ENCODE peak calls at places on chromosomes 12 and 14, in seven cellular contexts. V is CD8-positive, alpha-beta memory T cell; F is NCI-H1105 treated with DMSO at 0.1 percent for 48 hours; N is AG10803; X is NCI-H2081; P is GM18507; A is HTR-8/SVneo. R is an unnamed sample.

GRCh38 chr12:109962388-109962787 is 33.8 kb downstream of the GIT2 start:
- DNase-seq in V (no peak), F (no peak), N (peak; percentile 18), X (no peak), P (no peak), A (no peak), R (no peak)

GRCh38 chr14:71472281-71472960 is 459.8 kb upstream of the RGS6 start:
- DNase-seq in V (no peak), F (no peak), N (peak; percentile 72), X (no peak), P (peak; percentile 42), A (no peak), R (no peak)

GRCh38 chr14:36805116-36805515 is 143.5 kb downstream of the PAX9 start:
- DNase-seq in V (no peak), F (no peak), N (peak; percentile 15), X (no peak), P (no peak), A (no peak), R (no peak)

GRCh38 chr14:30874999-30875787 is 834 bp downstream of the COCH start:
- DNase-seq in V (no peak), F (peak; percentile 32), N (no peak), X (peak; percentile 37), P (no peak), A (no peak), R (peak; percentile 14)

GRCh38 chr12:112987561-112987960 is 9.2 kb downstream of the OAS2 start:
- DNase-seq in V (no peak), F (no peak), N (no peak), X (no peak), P (no peak), A (no peak), R (no peak)

GRCh38 chr14:61184117-61184516 is 97.0 kb downstream of the TMEM30B start:
- DNase-seq in V (no peak), F (no peak), N (peak; percentile 98), X (no peak), P (no peak), A (peak; percentile 78), R (no peak)

GRCh38 chr12:92538970-92539749 is 163.6 kb upstream of the PLEKHG7 start:
- DNase-seq in V (no peak), F (no peak), N (peak; percentile 56), X (no peak), P (no peak), A (peak; percentile 37), R (no peak)

GRCh38 chr12:71219224-71219623 is 61.4 kb upstream of the TSPAN8 start:
- DNase-seq in V (no peak), F (no peak), N (no peak), X (no peak), P (no peak), A (no peak), R (no peak)

GRCh38 chr12:98592825-98593322 is 612 bp upstream of the SLC25A3 start:
- DNase-seq in V (no peak), F (no peak), N (no peak), X (no peak), P (no peak), A (no peak), R (no peak)

GRCh38 chr12:120956579-120957360 is 21.6 kb upstream of the HNF1A start:
- DNase-seq in V (no peak), F (no peak), N (no peak), X (no peak), P (no peak), A (no peak), R (no peak)

GRCh38 chr12:122845865-122846621 is 10.8 kb downstream of the HIP1R start:
- DNase-seq in V (no peak), F (no peak), N (no peak), X (no peak), P (no peak), A (no peak), R (no peak)

GRCh38 chr14:104288272-104288671 is 149.9 kb downstream of the KIF26A start:
- DNase-seq in V (no peak), F (no peak), N (no peak), X (no peak), P (no peak), A (no peak), R (no peak)

GRCh38 chr14:77498120-77498979 is at the start of gene ISM2:
- DNase-seq in V (peak; percentile 4), F (peak; percentile 50), N (peak; percentile 20), X (peak; percentile 44), P (peak; percentile 52), A (peak; percentile 74), R (peak; percentile 65)

GRCh38 chr12:109459247-109459646 is 17.9 kb downstream of the KCTD10 start:
- DNase-seq in V (no peak), F (no peak), N (no peak), X (no peak), P (no peak), A (no peak), R (no peak)

GRCh38 chr12:131749618-131750315 is 38.9 kb downstream of the SFSWAP start:
- DNase-seq in V (no peak), F (no peak), N (no peak), X (no peak), P (no peak), A (no peak), R (no peak)

GRCh38 chr12:52151859-52152783 is 39.7 kb downstream of the KRT80 start:
- DNase-seq in V (peak; percentile 62), F (no peak), N (peak; percentile 68), X (peak; percentile 42), P (peak; percentile 58), A (no peak), R (peak; percentile 73)

GRCh38 chr12:1842183-1842904 is 22.0 kb downstream of the LRTM2 start:
- DNase-seq in V (no peak), F (no peak), N (no peak), X (no peak), P (no peak), A (no peak), R (no peak)

GRCh38 chr12:26152507-26153102 is 27.8 kb upstream of the BHLHE41 start:
- DNase-seq in V (no peak), F (no peak), N (no peak), X (no peak), P (no peak), A (no peak), R (no peak)

GRCh38 chr14:36227802-36228201 is 51.3 kb upstream of the PTCSC3 start:
- DNase-seq in V (no peak), F (no peak), N (no peak), X (no peak), P (no peak), A (no peak), R (no peak)

GRCh38 chr14:75542585-75543091 is 20.4 kb downstream of the BATF start:
- DNase-seq in V (peak; percentile 60), F (no peak), N (peak; percentile 12), X (no peak), P (no peak), A (no peak), R (peak; percentile 59)

GRCh38 chr12:109525279-109525585 is 47.8 kb downstream of the UBE3B start:
- DNase-seq in V (no peak), F (no peak), N (no peak), X (no peak), P (no peak), A (no peak), R (no peak)

GRCh38 chr12:80064269-80064668 is 35.1 kb upstream of the OTOGL start:
- DNase-seq in V (no peak), F (no peak), N (peak; percentile 75), X (no peak), P (no peak), A (no peak), R (no peak)